ENCODE peak calls at places on chromosomes 1 and 21, in eight cellular contexts. T is sigmoid colon; K is CD4-positive, alpha-beta memory T cell; R is substantia nigra; M is right atrium auricular region; U is ovary; N is breast epithelium; Y is cardiac muscle cell. E is an unnamed sample.

GRCh38 chr1:157403608-157404007 is 148.7 kb downstream of the FCRL5 start:
- DNase-seq in U (no peak), R (no peak), K (no peak), N (no peak), M (no peak), T (no peak), Y (no peak), E (no peak)

GRCh38 chr1:47805826-47806450 is 191.2 kb downstream of the TRABD2B start:
- DNase-seq in U (no peak), K (no peak), M (no peak), N (no peak), R (no peak), T (no peak), Y (no peak), E (no peak)

GRCh38 chr21:41228006-41228370 is 60.0 kb downstream of the BACE2 start:
- DNase-seq in T (no peak), Y (no peak), K (no peak), N (no peak), R (no peak), U (no peak), M (no peak), E (no peak)

GRCh38 chr1:240705584-240705983 is 93.6 kb upstream of the GREM2 start:
- DNase-seq in T (no peak), K (no peak), Y (no peak), U (no peak), R (no peak), N (no peak), M (no peak), E (no peak)

GRCh38 chr1:43878854-43879253 is 54.7 kb upstream of the ARTN start:
- DNase-seq in T (no peak), U (no peak), R (no peak), K (no peak), M (no peak), Y (no peak), N (no peak), E (no peak)

GRCh38 chr1:31715097-31715872 is 11.5 kb upstream of the COL16A1 start:
- DNase-seq in T (peak; percentile 99), R (peak; percentile 42), M (peak; percentile 96), Y (peak; percentile 96), K (no peak), N (peak; percentile 65), U (peak; percentile 96), E (peak; percentile 98)

GRCh38 chr21:20874202-20874601 is 124.0 kb upstream of the NCAM2 start:
- DNase-seq in Y (no peak), T (no peak), M (no peak), K (no peak), R (no peak), N (no peak), U (no peak), E (no peak)

GRCh38 chr1:179955731-179956130 is 1.1 kb downstream of the CEP350 start:
- DNase-seq in N (no peak), M (no peak), Y (no peak), K (no peak), U (no peak), R (no peak), T (no peak), E (no peak)

GRCh38 chr1:214002472-214002871 is 14.7 kb downstream of the PROX1 start:
- DNase-seq in N (no peak), K (no peak), T (no peak), M (no peak), U (no peak), R (no peak), Y (no peak), E (no peak)

GRCh38 chr1:207651583-207651982 is 6.7 kb downstream of the CR1L start:
- DNase-seq in R (no peak), T (no peak), U (no peak), M (no peak), N (no peak), Y (no peak), K (no peak), E (no peak)

GRCh38 chr1:204314209-204314892 is 45.4 kb downstream of the PLEKHA6 start:
- DNase-seq in T (no peak), U (no peak), N (no peak), R (no peak), M (no peak), K (no peak), Y (no peak), E (no peak)

GRCh38 chr1:94949681-94950661 is 23.1 kb upstream of the CNN3 start:
- DNase-seq in K (no peak), Y (no peak), M (no peak), R (no peak), T (no peak), N (no peak), U (no peak), E (no peak)

GRCh38 chr1:234771642-234772344 is 161.8 kb upstream of the IRF2BP2 start:
- DNase-seq in N (no peak), U (no peak), Y (peak; percentile 66), T (no peak), R (no peak), K (no peak), M (no peak), E (peak; percentile 55)

GRCh38 chr1:112371770-112372169 is 24.2 kb upstream of the CTTNBP2NL start:
- DNase-seq in K (no peak), R (no peak), M (no peak), U (no peak), Y (no peak), T (no peak), N (no peak), E (no peak)

GRCh38 chr1:12593621-12594066 is 24.4 kb downstream of the DHRS3 start:
- DNase-seq in N (peak; percentile 52), K (no peak), M (peak; percentile 88), U (peak; percentile 76), R (no peak), Y (no peak), T (peak; percentile 95), E (no peak)

GRCh38 chr1:53959664-53960250 is 13.6 kb downstream of the LRRC42 start:
- DNase-seq in U (no peak), R (no peak), M (no peak), Y (no peak), K (peak; percentile 41), N (no peak), T (no peak), E (no peak)

GRCh38 chr1:11529763-11530730 is 51.1 kb downstream of the DISP3 start:
- DNase-seq in M (no peak), R (no peak), Y (no peak), U (no peak), K (no peak), T (no peak), N (no peak), E (no peak)

GRCh38 chr1:27487927-27488522 is 1.9 kb downstream of the WASF2 start:
- DNase-seq in N (no peak), U (no peak), M (no peak), Y (no peak), K (no peak), R (no peak), T (no peak), E (no peak)

GRCh38 chr1:205852969-205853368 is 3.0 kb upstream of the PM20D1 start:
- DNase-seq in N (no peak), M (no peak), R (no peak), U (no peak), T (no peak), K (no peak), Y (no peak), E (no peak)
- H3K27ac ChIP-seq in N (no peak overlapping the region), M (no peak overlapping the region), R (no peak overlapping the region), U (no peak overlapping the region), T (no peak overlapping the region), K (no peak overlapping the region), Y (no peak overlapping the region), E (no peak overlapping the region)

GRCh38 chr21:40102682-40103081 is 235.4 kb downstream of the PCP4 start:
- DNase-seq in Y (no peak), M (no peak), T (no peak), U (no peak), K (no peak), R (no peak), N (no peak), E (no peak)
- H3K27ac ChIP-seq in Y (no peak overlapping the region), M (no peak overlapping the region), T (no peak overlapping the region), U (no peak overlapping the region), K (no peak overlapping the region), R (no peak overlapping the region), N (no peak overlapping the region), E (no peak overlapping the region)

GRCh38 chr1:205324781-205325180 is 3.2 kb upstream of the NUAK2 start:
- DNase-seq in T (no peak), R (no peak), Y (no peak), M (no peak), N (no peak), U (no peak), K (no peak), E (no peak)
- H3K27ac ChIP-seq in T (no peak overlapping the region), R (no peak overlapping the region), Y (no peak overlapping the region), M (no peak overlapping the region), N (no peak overlapping the region), U (no peak overlapping the region), K (no peak overlapping the region), E (no peak overlapping the region)

GRCh38 chr1:218164111-218164929 is 120.8 kb upstream of the RRP15 start:
- DNase-seq in N (no peak), M (no peak), Y (peak; percentile 70), U (no peak), K (no peak), T (no peak), R (no peak), E (no peak)
- H3K27ac ChIP-seq in N (no peak overlapping the region), M (peak overlapping the region; percentile 86), Y (no peak overlapping the region), U (no peak overlapping the region), K (no peak overlapping the region), T (peak overlapping the region; percentile 87), R (no peak overlapping the region), E (no peak overlapping the region)

DNA sequence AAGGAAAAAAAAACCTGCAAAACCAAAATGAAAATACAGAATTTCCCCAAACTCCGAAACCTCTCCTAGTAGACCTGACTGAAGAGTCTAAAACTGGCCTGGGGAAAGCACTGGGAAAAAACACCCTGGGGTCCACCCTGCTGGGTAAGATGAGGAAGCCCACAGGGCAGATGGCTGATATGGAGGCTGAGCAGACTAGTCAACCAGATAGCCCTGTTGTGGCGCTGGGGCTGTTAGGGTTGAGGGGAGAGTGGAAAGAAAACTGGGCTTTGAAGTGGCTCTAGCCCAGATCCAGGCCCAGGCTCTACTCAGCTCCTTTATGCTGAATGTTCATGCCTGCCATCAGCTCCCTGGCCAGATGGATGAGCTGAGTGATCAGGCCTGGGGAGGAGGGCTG is 6.8 kb upstream of the SLAMF1 start:
- DNase-seq in K (no peak), M (no peak), N (no peak), T (no peak), Y (no peak), R (no peak), U (no peak), E (no peak)
- H3K27ac ChIP-seq in K (no peak overlapping the region), M (no peak overlapping the region), N (no peak overlapping the region), T (no peak overlapping the region), Y (no peak overlapping the region), R (no peak overlapping the region), U (no peak overlapping the region), E (no peak overlapping the region)

DNA sequence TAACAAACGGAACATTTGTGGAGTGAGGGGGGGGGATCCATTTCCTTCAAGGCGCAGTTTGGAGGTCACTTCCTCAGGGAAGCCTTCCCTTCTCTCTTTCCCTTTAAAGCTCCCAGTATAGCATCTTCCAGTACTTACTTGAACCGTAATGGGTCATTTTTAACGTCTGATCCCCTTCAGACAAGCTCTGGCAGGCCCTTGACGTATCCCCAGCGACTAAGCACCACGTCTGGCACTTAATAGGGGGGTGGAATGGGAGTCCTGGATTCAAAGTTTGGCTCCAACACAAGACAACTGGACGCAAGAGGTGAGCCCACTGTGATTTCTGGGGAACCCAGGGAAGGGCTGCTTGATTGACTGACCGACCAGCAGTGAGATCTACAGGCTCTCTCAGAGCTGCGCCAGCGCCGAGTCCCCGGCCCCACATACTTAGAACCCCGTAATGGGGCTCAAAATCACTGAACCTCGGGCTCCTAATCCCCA is 441 bp downstream of the YARS1 start:
- DNase-seq in K (no peak), N (no peak), U (no peak), R (no peak), T (peak; percentile 66), M (peak; percentile 59), Y (peak; percentile 45), E (no peak)
- H3K27ac ChIP-seq in K (peak overlapping the region; percentile 89), N (peak overlapping the region; percentile 98), U (peak overlapping the region; percentile 44), R (peak overlapping the region; percentile 80), T (peak overlapping the region; percentile 97), M (peak overlapping the region; percentile 99), Y (peak overlapping the region; percentile 91), E (peak overlapping the region; percentile 99)